ENCODE peak calls at places on chromosomes 6 and 20, in eight cellular contexts. V is cardiac fibroblast, C is cardiac muscle cell, J is fibroblast of pulmonary artery, G is BE2C, P is transverse colon, H is pancreas, X is HCT116. A is an unnamed sample.

GRCh38 chr6:16754864-16755263 is 6.4 kb downstream of the ATXN1 start:
- DNase-seq in V (no peak), C (no peak), J (no peak), G (no peak), P (no peak), H (no peak), X (no peak), A (no peak)

GRCh38 chr6:73734843-73735453 is 38.9 kb downstream of the CD109 start:
- DNase-seq in V (no peak), C (no peak), J (no peak), G (no peak), P (no peak), H (no peak), X (no peak), A (no peak)

GRCh38 chr6:1817033-1817761 is 207.5 kb downstream of the FOXC1 start:
- DNase-seq in V (peak), C (no peak), J (peak), G (no peak), P (no peak), H (no peak), X (no peak), A (no peak)

GRCh38 chr6:46706464-46706863 is 18.8 kb downstream of the TDRD6 start:
- DNase-seq in V (no peak), C (no peak), J (no peak), G (no peak), P (no peak), H (no peak), X (no peak), A (no peak)

GRCh38 chr20:16528078-16528477 is 45.2 kb downstream of the KIF16B start:
- DNase-seq in V (peak), C (no peak), J (peak), G (no peak), P (peak), H (peak), X (peak), A (no peak)

GRCh38 chr20:64090165-64090564 is 6.0 kb upstream of the LKAAEAR1 start:
- DNase-seq in V (no peak), C (no peak), J (no peak), G (peak), P (no peak), H (no peak), X (no peak), A (no peak)

GRCh38 chr6:137010138-137010718 is 34.5 kb downstream of the IL20RA start:
- DNase-seq in V (no peak), C (no peak), J (no peak), G (no peak), P (no peak), H (no peak), X (no peak), A (no peak)

GRCh38 chr6:14269434-14269833 is 151.9 kb downstream of the CD83 start:
- DNase-seq in V (no peak), C (no peak), J (no peak), G (no peak), P (no peak), H (no peak), X (no peak), A (no peak)

GRCh38 chr6:134309227-134309626 is 8.7 kb downstream of the SGK1 start:
- DNase-seq in V (no peak), C (no peak), J (no peak), G (no peak), P (no peak), H (no peak), X (no peak), A (no peak)

GRCh38 chr6:168501561-168501960 is 60.6 kb downstream of the SMOC2 start:
- DNase-seq in V (no peak), C (no peak), J (no peak), G (no peak), P (no peak), H (no peak), X (no peak), A (no peak)

GRCh38 chr20:34108616-34109174 is 3.3 kb downstream of the EIF2S2 start:
- DNase-seq in V (no peak), C (no peak), J (no peak), G (no peak), P (no peak), H (no peak), X (no peak), A (no peak)

GRCh38 chr6:148968636-148969270 is 221.9 kb downstream of the UST start:
- DNase-seq in V (no peak), C (no peak), J (no peak), G (no peak), P (no peak), H (no peak), X (no peak), A (no peak)

GRCh38 chr20:12315652-12316051 is 398.0 kb downstream of the BTBD3 start:
- DNase-seq in V (no peak), C (no peak), J (no peak), G (no peak), P (no peak), H (no peak), X (no peak), A (no peak)

GRCh38 chr20:44965651-44966029 is 672 bp upstream of the STK4 start:
- DNase-seq in V (no peak), C (no peak), J (no peak), G (no peak), P (no peak), H (no peak), X (no peak), A (no peak)

GRCh38 chr20:44967207-44967807 is 995 bp downstream of the STK4 start:
- DNase-seq in V (no peak), C (no peak), J (no peak), G (no peak), P (peak), H (no peak), X (no peak), A (no peak)

GRCh38 chr20:44963325-44964215 is 2.7 kb upstream of the STK4 start:
- DNase-seq in V (no peak), C (no peak), J (no peak), G (no peak), P (no peak), H (no peak), X (no peak), A (no peak)

GRCh38 chr20:44969320-44969879 is 3.1 kb downstream of the STK4 start:
- DNase-seq in V (no peak), C (no peak), J (no peak), G (no peak), P (no peak), H (no peak), X (no peak), A (no peak)

DNA sequence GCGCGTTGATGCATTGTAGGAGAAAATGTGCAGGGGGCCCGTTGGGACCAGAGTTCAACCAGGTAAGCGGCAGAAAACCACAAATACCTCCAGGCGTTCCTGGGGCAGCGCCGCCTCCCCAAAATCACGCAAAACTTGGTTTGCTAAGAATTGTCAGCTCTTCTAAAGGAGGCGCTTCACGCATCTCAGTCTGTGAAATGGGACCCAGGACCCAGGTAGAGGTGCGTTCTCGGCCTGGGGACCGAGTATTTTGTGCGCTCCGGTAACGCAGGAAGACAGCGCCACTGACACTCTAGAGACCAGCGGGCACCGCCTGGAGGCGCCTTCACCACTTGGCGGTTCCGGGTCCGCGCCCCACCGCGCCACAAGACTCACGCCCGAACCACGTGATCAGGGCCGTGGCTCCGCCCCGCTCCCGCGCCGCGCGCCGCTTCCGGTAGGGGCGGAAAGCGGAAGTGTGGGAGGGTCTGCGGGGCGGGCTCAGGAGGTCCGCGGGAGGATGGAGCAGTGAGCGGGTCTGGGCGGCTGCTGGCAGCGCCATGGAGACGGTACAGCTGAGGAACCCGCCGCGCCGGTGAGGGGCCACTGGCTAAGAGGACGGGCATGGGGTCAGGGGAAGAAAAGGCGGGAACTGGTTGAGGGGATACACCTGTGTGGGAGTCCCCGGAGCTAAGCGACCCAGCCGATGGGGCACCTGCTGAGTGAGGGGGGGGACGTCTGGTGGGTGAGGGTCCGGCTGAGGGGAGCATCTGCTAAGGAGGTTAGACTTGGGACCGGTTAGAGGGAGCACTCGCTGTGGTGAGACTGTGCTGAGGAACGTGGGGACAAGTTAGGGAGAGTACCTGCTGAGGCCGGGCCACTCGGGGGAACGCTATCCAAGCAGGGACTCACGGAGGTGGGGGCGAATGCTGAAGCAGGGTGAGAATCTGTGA is at the start of gene STK4:
- DNase-seq in V (peak), C (peak), J (peak), G (peak), P (peak), H (peak), X (peak), A (peak)
- TF ChIP-seq CTCF in V (peak), C (peak), J (peak), G (peak), P (peak), H (no peak), X (peak), A (peak)

GRCh38 chr20:40958598-40958997 is 70.0 kb upstream of the TOP1 start:
- DNase-seq in V (peak), C (no peak), J (no peak), G (no peak), P (no peak), H (no peak), X (no peak), A (no peak)

GRCh38 chr20:40956503-40956902 is 72.1 kb upstream of the TOP1 start:
- DNase-seq in V (no peak), C (no peak), J (no peak), G (no peak), P (no peak), H (no peak), X (no peak), A (no peak)

GRCh38 chr20:40955326-40955725 is 73.3 kb upstream of the TOP1 start:
- DNase-seq in V (no peak), C (no peak), J (no peak), G (no peak), P (no peak), H (no peak), X (no peak), A (no peak)

GRCh38 chr20:40959325-40960092 is 69.1 kb upstream of the TOP1 start:
- DNase-seq in V (no peak), C (no peak), J (no peak), G (no peak), P (no peak), H (no peak), X (no peak), A (no peak)

GRCh38 chr20:40956926-40957760 is 71.5 kb upstream of the TOP1 start:
- DNase-seq in V (no peak), C (no peak), J (no peak), G (no peak), P (no peak), H (no peak), X (no peak), A (no peak)
- TF ChIP-seq CTCF in V (no peak), C (no peak), J (no peak), G (no peak), P (no peak), H (no peak), X (no peak), A (no peak)

GRCh38 chr6:30656513-30656912 is 9.6 kb downstream of the C6orf136 start:
- DNase-seq in V (no peak), C (no peak), J (no peak), G (no peak), P (no peak), H (no peak), X (no peak), A (no peak)
- TF ChIP-seq CTCF in V (no peak), C (no peak), J (no peak), G (no peak), P (no peak), H (no peak), X (no peak), A (no peak)

DNA sequence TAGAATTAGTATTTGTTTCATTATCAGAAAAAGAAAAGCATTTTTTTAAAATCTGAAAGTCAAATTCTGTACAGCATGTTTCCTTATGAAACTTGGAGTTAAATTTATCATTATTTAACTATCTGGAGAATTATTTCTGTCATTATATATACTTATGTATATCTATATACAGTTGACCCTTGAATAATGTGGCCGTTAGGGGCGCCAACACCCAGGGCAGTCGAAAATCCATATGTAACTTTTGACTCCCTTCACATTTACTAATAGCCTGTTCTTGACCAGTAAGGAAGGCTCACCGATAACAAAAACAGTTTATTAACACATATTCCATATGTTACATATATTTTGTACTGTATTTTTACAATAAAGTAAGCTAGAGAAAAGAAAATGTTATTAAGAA is 341.2 kb downstream of the ADGRB3 start:
- DNase-seq in V (no peak), C (no peak), J (peak), G (no peak), P (no peak), H (no peak), X (no peak), A (no peak)
- TF ChIP-seq CTCF in V (no peak), C (peak), J (peak), G (peak), P (no peak), H (no peak), X (no peak), A (peak)

GRCh38 chr6:41724638-41725501 is 10.5 kb downstream of the TFEB start:
- DNase-seq in V (no peak), C (peak), J (no peak), G (no peak), P (no peak), H (no peak), X (no peak), A (no peak)
- TF ChIP-seq CTCF in V (no peak), C (no peak), J (no peak), G (peak), P (no peak), H (no peak), X (no peak), A (no peak)

GRCh38 chr6:155491421-155491820 is 35.8 kb upstream of the NOX3 start:
- DNase-seq in V (no peak), C (no peak), J (no peak), G (no peak), P (no peak), H (no peak), X (no peak), A (no peak)

GRCh38 chr6:155485756-155486155 is 30.1 kb upstream of the NOX3 start:
- DNase-seq in V (no peak), C (no peak), J (no peak), G (no peak), P (no peak), H (no peak), X (no peak), A (no peak)

GRCh38 chr6:155487362-155488130 is 31.9 kb upstream of the NOX3 start:
- DNase-seq in V (no peak), C (no peak), J (no peak), G (no peak), P (no peak), H (no peak), X (no peak), A (no peak)

GRCh38 chr6:155483858-155484257 is 28.2 kb upstream of the NOX3 start:
- DNase-seq in V (peak), C (no peak), J (peak), G (no peak), P (no peak), H (no peak), X (no peak), A (no peak)

DNA sequence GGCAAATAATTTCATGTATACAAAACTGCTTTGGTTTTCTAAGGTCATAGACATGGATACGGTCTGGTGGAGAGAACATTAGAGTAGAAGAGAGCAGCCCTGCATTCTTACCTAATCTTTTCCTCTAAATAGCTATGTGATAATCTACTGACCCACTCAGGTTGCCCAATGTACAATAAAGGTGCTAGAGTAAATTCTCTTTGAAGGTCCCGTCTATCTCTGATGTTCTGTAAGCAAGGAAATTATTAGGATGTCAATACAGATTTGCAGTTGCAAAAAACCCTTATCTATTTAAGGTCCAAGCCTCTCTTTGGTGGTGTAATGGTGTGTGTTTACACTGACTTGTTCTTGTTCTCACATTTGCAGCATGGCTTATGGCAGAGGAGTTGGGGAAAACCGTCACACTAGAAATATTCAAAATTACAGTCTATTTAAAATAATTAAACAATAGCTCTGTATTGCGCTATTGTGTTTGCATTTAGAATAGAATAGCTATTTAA is 31.2 kb upstream of the NOX3 start:
- DNase-seq in V (no peak), C (no peak), J (no peak), G (no peak), P (no peak), H (no peak), X (no peak), A (no peak)
- TF ChIP-seq CTCF in V (no peak), C (no peak), J (no peak), G (no peak), P (no peak), H (no peak), X (no peak), A (no peak)

DNA sequence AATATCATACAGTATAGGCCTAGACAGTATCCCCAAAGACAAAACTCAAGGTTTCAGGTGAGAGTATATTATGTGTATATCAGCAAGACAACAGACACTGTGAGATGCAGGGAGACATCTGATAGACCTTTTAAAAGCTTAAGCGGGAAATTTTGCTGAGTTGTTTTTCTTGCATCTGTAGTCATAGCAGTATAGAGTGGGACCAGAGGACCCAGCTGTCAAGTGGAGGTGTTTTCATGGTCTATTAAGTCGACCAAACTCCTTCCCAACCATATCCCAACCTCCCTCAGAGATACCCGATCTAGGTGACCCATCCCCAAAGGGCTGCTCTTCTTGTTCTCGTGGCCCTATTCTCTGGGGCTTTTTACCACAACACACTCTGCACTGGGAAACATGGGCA is 98.2 kb upstream of the THEMIS start:
- DNase-seq in V (no peak), C (no peak), J (no peak), G (no peak), P (no peak), H (no peak), X (no peak), A (no peak)
- TF ChIP-seq CTCF in V (no peak), C (no peak), J (no peak), G (no peak), P (no peak), H (no peak), X (no peak), A (no peak)

GRCh38 chr6:113488061-113488460 is 369.1 kb upstream of the MARCKS start:
- DNase-seq in V (peak), C (no peak), J (peak), G (no peak), P (no peak), H (no peak), X (no peak), A (no peak)
- TF ChIP-seq CTCF in V (peak), C (no peak), J (no peak), G (peak), P (no peak), H (no peak), X (peak), A (no peak)

GRCh38 chr6:3722785-3723184 is 28.7 kb downstream of the PXDC1 start:
- DNase-seq in V (no peak), C (no peak), J (no peak), G (no peak), P (no peak), H (no peak), X (no peak), A (no peak)

GRCh38 chr6:3723251-3723650 is 28.3 kb downstream of the PXDC1 start:
- DNase-seq in V (no peak), C (no peak), J (no peak), G (no peak), P (no peak), H (no peak), X (no peak), A (no peak)

GRCh38 chr6:3722211-3722621 is 29.3 kb downstream of the PXDC1 start:
- DNase-seq in V (no peak), C (no peak), J (no peak), G (no peak), P (no peak), H (no peak), X (no peak), A (no peak)

GRCh38 chr6:3719462-3720308 is 31.8 kb downstream of the PXDC1 start:
- DNase-seq in V (no peak), C (peak), J (no peak), G (no peak), P (no peak), H (no peak), X (no peak), A (no peak)

DNA sequence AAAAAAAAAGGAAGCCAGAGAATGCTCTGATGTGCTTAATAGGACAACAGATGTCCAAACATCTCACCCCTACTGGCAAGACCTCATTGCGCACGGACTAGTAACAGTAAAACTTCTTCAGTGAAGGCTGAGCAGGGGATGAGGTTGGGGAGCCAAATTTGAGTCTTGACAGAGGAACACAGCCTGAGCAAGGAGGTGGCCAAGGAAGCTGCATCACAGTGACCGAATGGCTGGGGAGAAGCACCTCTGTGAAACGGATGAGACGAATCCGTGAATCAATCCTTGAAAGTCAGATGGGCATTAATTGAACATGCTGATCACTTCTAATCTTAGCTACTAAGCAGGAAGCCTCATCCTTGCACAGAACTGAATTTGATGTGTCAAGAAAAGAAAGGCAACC is 29.7 kb downstream of the PXDC1 start:
- DNase-seq in V (no peak), C (no peak), J (no peak), G (no peak), P (no peak), H (no peak), X (no peak), A (no peak)
- TF ChIP-seq CTCF in V (no peak), C (no peak), J (no peak), G (no peak), P (no peak), H (no peak), X (no peak), A (no peak)

A was measured in neural crest cell.